ENCODE peak calls at places on chromosomes 13 and 19, in nine cellular contexts. L, S, A, T, X, E, F, K and P are unnamed samples.

GRCh38 chr19:54231077-54231931 is 8.5 kb upstream of the LILRB3 start:
- DNase-seq in L (peak), S (peak), A (peak), T (peak), X (peak), E (peak), F (peak), K (no peak), P (peak)

GRCh38 chr13:34344761-34345600 is 527.0 kb downstream of the RFC3 start:
- DNase-seq in L (no peak), S (no peak), A (no peak), T (no peak), X (no peak), E (no peak), F (no peak), K (no peak), P (no peak)

GRCh38 chr19:36331353-36332228 is 47.4 kb downstream of the ZFP14 start:
- DNase-seq in L (peak), S (peak), A (peak), T (peak), X (peak), E (peak), F (peak), K (peak), P (peak)

GRCh38 chr13:31015207-31015606 is 82.8 kb downstream of the TEX26 start:
- DNase-seq in L (no peak), S (no peak), A (no peak), T (no peak), X (no peak), E (no peak), F (no peak), K (no peak), P (no peak)

GRCh38 chr13:60351816-60352215 is 45.2 kb upstream of the TDRD3 start:
- DNase-seq in L (no peak), S (no peak), A (no peak), T (no peak), X (no peak), E (no peak), F (no peak), K (no peak), P (no peak)

GRCh38 chr19:42111384-42111783 is 20.9 kb downstream of the POU2F2 start:
- DNase-seq in L (peak), S (no peak), A (no peak), T (no peak), X (no peak), E (no peak), F (no peak), K (no peak), P (no peak)

GRCh38 chr13:90382425-90382824 is 965.1 kb upstream of the MIR17HG start:
- DNase-seq in L (no peak), S (no peak), A (no peak), T (no peak), X (no peak), E (no peak), F (no peak), K (no peak), P (no peak)

GRCh38 chr13:46179576-46180368 is 2.2 kb downstream of the LCP1 start:
- DNase-seq in L (no peak), S (peak), A (no peak), T (peak), X (no peak), E (no peak), F (peak), K (no peak), P (peak)

GRCh38 chr13:44732503-44733098 is 156.5 kb upstream of the TSC22D1 start:
- DNase-seq in L (no peak), S (peak), A (no peak), T (no peak), X (no peak), E (no peak), F (no peak), K (no peak), P (no peak)

GRCh38 chr13:20465218-20465879 is 60.3 kb downstream of the CRYL1 start:
- DNase-seq in L (no peak), S (peak), A (peak), T (no peak), X (no peak), E (no peak), F (no peak), K (no peak), P (no peak)

GRCh38 chr13:23087884-23088283 is 92.9 kb upstream of the SGCG start:
- DNase-seq in L (no peak), S (no peak), A (no peak), T (peak), X (peak), E (peak), F (no peak), K (no peak), P (no peak)

GRCh38 chr13:30394798-30395191 is 27.5 kb upstream of the UBE2L5 start:
- DNase-seq in L (no peak), S (no peak), A (no peak), T (no peak), X (no peak), E (no peak), F (no peak), K (no peak), P (no peak)

GRCh38 chr13:98847780-98848179 is 95.3 kb upstream of the SLC15A1 start:
- DNase-seq in L (no peak), S (no peak), A (no peak), T (no peak), X (no peak), E (peak), F (no peak), K (no peak), P (no peak)

GRCh38 chr13:20995245-20995829 is 66.0 kb downstream of the LATS2 start:
- DNase-seq in L (no peak), S (no peak), A (no peak), T (no peak), X (no peak), E (no peak), F (no peak), K (no peak), P (no peak)

GRCh38 chr13:77300176-77301141 is 26.4 kb downstream of the MYCBP2 start:
- DNase-seq in L (peak), S (no peak), A (no peak), T (no peak), X (no peak), E (no peak), F (no peak), K (no peak), P (no peak)

GRCh38 chr13:37914781-37915391 is 45.3 kb upstream of the TRPC4 start:
- DNase-seq in L (no peak), S (no peak), A (no peak), T (no peak), X (no peak), E (no peak), F (no peak), K (no peak), P (no peak)

GRCh38 chr13:48317511-48317981 is 14.0 kb downstream of the RB1 start:
- DNase-seq in L (no peak), S (no peak), A (no peak), T (no peak), X (no peak), E (no peak), F (no peak), K (no peak), P (no peak)